ENCODE peak calls at places on chromosomes 11 and 22, in seven cellular contexts. One of them, this sample, is unnamed.

GRCh38 chr11:8531312-8531711 is 62.7 kb downstream of the STK33 start:
- DNase-seq in DMS79: peak
- DNase-seq in LHCN-M2: peak
- DNase-seq in naive thymus-derived CD4-positive, alpha-beta T cell: no peak
- DNase-seq in GM23338: peak
- DNase-seq in HFFc6: no peak
- DNase-seq in stimulated activated CD4-positive, alpha-beta T cell treated with anti-CD3 and anti-CD28 coated beads, Interleukin-1b, Interleukin-23, amount 100 ng/mL, for 24 hours: no peak
- DNase-seq in this sample: no peak

GRCh38 chr11:1881442-1882264 is 10.0 kb downstream of the PRR33 start:
- DNase-seq in DMS79: no peak
- DNase-seq in LHCN-M2: no peak
- DNase-seq in naive thymus-derived CD4-positive, alpha-beta T cell: no peak
- DNase-seq in GM23338: no peak
- DNase-seq in HFFc6: no peak
- DNase-seq in stimulated activated CD4-positive, alpha-beta T cell treated with anti-CD3 and anti-CD28 coated beads, Interleukin-1b, Interleukin-23, amount 100 ng/mL, for 24 hours: no peak
- DNase-seq in this sample: no peak

GRCh38 chr11:43410394-43410793 is 51.7 kb downstream of the TTC17 start:
- DNase-seq in DMS79: no peak
- DNase-seq in LHCN-M2: no peak
- DNase-seq in naive thymus-derived CD4-positive, alpha-beta T cell: no peak
- DNase-seq in GM23338: no peak
- DNase-seq in HFFc6: no peak
- DNase-seq in stimulated activated CD4-positive, alpha-beta T cell treated with anti-CD3 and anti-CD28 coated beads, Interleukin-1b, Interleukin-23, amount 100 ng/mL, for 24 hours: no peak
- DNase-seq in this sample: no peak

GRCh38 chr11:42593426-42593825 is 718.4 kb upstream of the API5 start:
- DNase-seq in DMS79: no peak
- DNase-seq in LHCN-M2: no peak
- DNase-seq in naive thymus-derived CD4-positive, alpha-beta T cell: no peak
- DNase-seq in GM23338: no peak
- DNase-seq in HFFc6: no peak
- DNase-seq in stimulated activated CD4-positive, alpha-beta T cell treated with anti-CD3 and anti-CD28 coated beads, Interleukin-1b, Interleukin-23, amount 100 ng/mL, for 24 hours: no peak
- DNase-seq in this sample: no peak

GRCh38 chr11:45543808-45544422 is 121.5 kb downstream of the CHST1 start:
- DNase-seq in DMS79: no peak
- DNase-seq in LHCN-M2: peak
- DNase-seq in naive thymus-derived CD4-positive, alpha-beta T cell: no peak
- DNase-seq in GM23338: peak
- DNase-seq in HFFc6: no peak
- DNase-seq in stimulated activated CD4-positive, alpha-beta T cell treated with anti-CD3 and anti-CD28 coated beads, Interleukin-1b, Interleukin-23, amount 100 ng/mL, for 24 hours: no peak
- DNase-seq in this sample: no peak

GRCh38 chr11:73243093-73243485 is 25.0 kb downstream of the P2RY2 start:
- DNase-seq in DMS79: no peak
- DNase-seq in LHCN-M2: no peak
- DNase-seq in naive thymus-derived CD4-positive, alpha-beta T cell: no peak
- DNase-seq in GM23338: no peak
- DNase-seq in HFFc6: no peak
- DNase-seq in stimulated activated CD4-positive, alpha-beta T cell treated with anti-CD3 and anti-CD28 coated beads, Interleukin-1b, Interleukin-23, amount 100 ng/mL, for 24 hours: no peak
- DNase-seq in this sample: no peak

GRCh38 chr11:27926469-27926868 is 181.5 kb downstream of the KIF18A start:
- DNase-seq in DMS79: no peak
- DNase-seq in LHCN-M2: no peak
- DNase-seq in naive thymus-derived CD4-positive, alpha-beta T cell: no peak
- DNase-seq in GM23338: no peak
- DNase-seq in HFFc6: no peak
- DNase-seq in stimulated activated CD4-positive, alpha-beta T cell treated with anti-CD3 and anti-CD28 coated beads, Interleukin-1b, Interleukin-23, amount 100 ng/mL, for 24 hours: no peak
- DNase-seq in this sample: no peak

GRCh38 chr11:107648247-107648646 is 57.3 kb downstream of the ELMOD1 start:
- DNase-seq in DMS79: no peak
- DNase-seq in LHCN-M2: no peak
- DNase-seq in naive thymus-derived CD4-positive, alpha-beta T cell: no peak
- DNase-seq in GM23338: peak
- DNase-seq in HFFc6: no peak
- DNase-seq in stimulated activated CD4-positive, alpha-beta T cell treated with anti-CD3 and anti-CD28 coated beads, Interleukin-1b, Interleukin-23, amount 100 ng/mL, for 24 hours: no peak
- DNase-seq in this sample: no peak

GRCh38 chr11:15607361-15608036 is 492.8 kb downstream of the INSC start:
- DNase-seq in DMS79: no peak
- DNase-seq in LHCN-M2: no peak
- DNase-seq in naive thymus-derived CD4-positive, alpha-beta T cell: no peak
- DNase-seq in GM23338: peak
- DNase-seq in HFFc6: no peak
- DNase-seq in stimulated activated CD4-positive, alpha-beta T cell treated with anti-CD3 and anti-CD28 coated beads, Interleukin-1b, Interleukin-23, amount 100 ng/mL, for 24 hours: no peak
- DNase-seq in this sample: no peak

GRCh38 chr11:75031224-75031753 is 42.6 kb downstream of the NEU3 start:
- DNase-seq in DMS79: no peak
- DNase-seq in LHCN-M2: peak
- DNase-seq in naive thymus-derived CD4-positive, alpha-beta T cell: no peak
- DNase-seq in GM23338: no peak
- DNase-seq in HFFc6: peak
- DNase-seq in stimulated activated CD4-positive, alpha-beta T cell treated with anti-CD3 and anti-CD28 coated beads, Interleukin-1b, Interleukin-23, amount 100 ng/mL, for 24 hours: no peak
- DNase-seq in this sample: no peak

GRCh38 chr11:64710418-64711137 is 12.4 kb downstream of the NRXN2 start:
- DNase-seq in DMS79: no peak
- DNase-seq in LHCN-M2: peak
- DNase-seq in naive thymus-derived CD4-positive, alpha-beta T cell: no peak
- DNase-seq in GM23338: no peak
- DNase-seq in HFFc6: no peak
- DNase-seq in stimulated activated CD4-positive, alpha-beta T cell treated with anti-CD3 and anti-CD28 coated beads, Interleukin-1b, Interleukin-23, amount 100 ng/mL, for 24 hours: no peak
- DNase-seq in this sample: no peak

GRCh38 chr22:44180706-44181032 is at the start of gene PARVG:
- DNase-seq in DMS79: no peak
- DNase-seq in LHCN-M2: no peak
- DNase-seq in naive thymus-derived CD4-positive, alpha-beta T cell: no peak
- DNase-seq in GM23338: peak
- DNase-seq in HFFc6: no peak
- DNase-seq in stimulated activated CD4-positive, alpha-beta T cell treated with anti-CD3 and anti-CD28 coated beads, Interleukin-1b, Interleukin-23, amount 100 ng/mL, for 24 hours: no peak
- DNase-seq in this sample: peak

GRCh38 chr11:65491614-65492386 is 7.0 kb upstream of the MALAT1 start:
- DNase-seq in DMS79: peak
- DNase-seq in LHCN-M2: peak
- DNase-seq in naive thymus-derived CD4-positive, alpha-beta T cell: no peak
- DNase-seq in GM23338: peak
- DNase-seq in HFFc6: peak
- DNase-seq in stimulated activated CD4-positive, alpha-beta T cell treated with anti-CD3 and anti-CD28 coated beads, Interleukin-1b, Interleukin-23, amount 100 ng/mL, for 24 hours: no peak
- DNase-seq in this sample: no peak

This sample was measured in effector CD4-positive, alpha-beta T cell.